ENCODE peak calls at places on chromosomes 13 and 19, in six cellular contexts. One of them, this sample, is unnamed. For H3K4me1, the result is how much of the 10 kb centered on the place peaks cover.

GRCh38 chr19:31491246-31491645 is 142.0 kb upstream of the TSHZ3 start:
- DNase-seq in breast epithelium: no peak
- DNase-seq in GM12878: no peak
- DNase-seq in GM23338: no peak
- DNase-seq in K562: no peak
- DNase-seq in tibial artery: no peak
- DNase-seq in this sample: no peak

GRCh38 chr13:113766035-113766800 is 7.2 kb downstream of the TMEM255B start:
- DNase-seq in breast epithelium: no peak
- DNase-seq in GM12878: no peak
- DNase-seq in GM23338: no peak
- DNase-seq in K562: no peak
- DNase-seq in tibial artery: no peak
- DNase-seq in this sample: no peak

GRCh38 chr19:10603084-10603872 is 16.2 kb upstream of the AP1M2 start:
- DNase-seq in breast epithelium: peak
- DNase-seq in GM12878: peak
- DNase-seq in GM23338: peak
- DNase-seq in K562: peak
- DNase-seq in tibial artery: peak
- DNase-seq in this sample: peak

GRCh38 chr19:29285878-29286277 is 72.9 kb upstream of the UQCRFS1 start:
- DNase-seq in breast epithelium: no peak
- DNase-seq in GM12878: no peak
- DNase-seq in GM23338: peak
- DNase-seq in K562: peak
- DNase-seq in tibial artery: no peak
- DNase-seq in this sample: no peak

GRCh38 chr13:46756977-46757376 is 40.0 kb downstream of the ESD start:
- DNase-seq in breast epithelium: no peak
- DNase-seq in GM12878: no peak
- DNase-seq in GM23338: no peak
- DNase-seq in K562: no peak
- DNase-seq in tibial artery: no peak
- DNase-seq in this sample: no peak

GRCh38 chr13:32682740-32683139 is 96.5 kb downstream of the PDS5B start:
- DNase-seq in breast epithelium: no peak
- DNase-seq in GM12878: no peak
- DNase-seq in GM23338: no peak
- DNase-seq in K562: no peak
- DNase-seq in tibial artery: no peak
- DNase-seq in this sample: no peak

GRCh38 chr13:39527961-39528720 is 74.9 kb downstream of the LHFPL6 start:
- DNase-seq in breast epithelium: no peak
- DNase-seq in GM12878: no peak
- DNase-seq in GM23338: no peak
- DNase-seq in K562: no peak
- DNase-seq in tibial artery: peak
- DNase-seq in this sample: no peak

GRCh38 chr19:52237771-52238400 is 31.5 kb upstream of the ZNF766 start:
- DNase-seq in breast epithelium: no peak
- DNase-seq in GM12878: peak
- DNase-seq in GM23338: peak
- DNase-seq in K562: peak
- DNase-seq in tibial artery: peak
- DNase-seq in this sample: no peak

GRCh38 chr13:99969934-99970760 is 1.4 kb downstream of the ZIC5 start:
- DNase-seq in breast epithelium: no peak
- DNase-seq in GM12878: no peak
- DNase-seq in GM23338: peak
- DNase-seq in K562: peak
- DNase-seq in tibial artery: no peak
- DNase-seq in this sample: no peak

GRCh38 chr19:888615-889385 is 4.2 kb downstream of the MED16 start:
- DNase-seq in breast epithelium: no peak
- DNase-seq in GM12878: no peak
- DNase-seq in GM23338: no peak
- DNase-seq in K562: peak
- DNase-seq in tibial artery: no peak
- DNase-seq in this sample: no peak

GRCh38 chr13:79079351-79079839 is 326.7 kb downstream of the RBM26 start:
- DNase-seq in breast epithelium: no peak
- DNase-seq in GM12878: no peak
- DNase-seq in GM23338: peak
- DNase-seq in K562: no peak
- DNase-seq in tibial artery: no peak
- DNase-seq in this sample: no peak

GRCh38 chr13:39020853-39021462 is 16.9 kb downstream of the PROSER1 start:
- DNase-seq in breast epithelium: no peak
- DNase-seq in GM12878: no peak
- DNase-seq in GM23338: no peak
- DNase-seq in K562: peak
- DNase-seq in tibial artery: no peak
- DNase-seq in this sample: no peak

GRCh38 chr13:96141032-96141431 is 51.1 kb downstream of the HS6ST3 start:
- DNase-seq in breast epithelium: no peak
- DNase-seq in GM12878: no peak
- DNase-seq in GM23338: peak
- DNase-seq in K562: peak
- DNase-seq in tibial artery: no peak
- DNase-seq in this sample: no peak

GRCh38 chr19:9989504-9989903 is 20.8 kb downstream of the COL5A3 start:
- DNase-seq in breast epithelium: no peak
- DNase-seq in GM12878: no peak
- DNase-seq in GM23338: no peak
- DNase-seq in K562: no peak
- DNase-seq in tibial artery: no peak
- DNase-seq in this sample: no peak

GRCh38 chr13:26449063-26449848 is 108.2 kb upstream of the WASF3 start:
- DNase-seq in breast epithelium: no peak
- DNase-seq in GM12878: no peak
- DNase-seq in GM23338: no peak
- DNase-seq in K562: no peak
- DNase-seq in tibial artery: no peak
- DNase-seq in this sample: no peak

GRCh38 chr19:13909430-13909829 is 3.4 kb downstream of the CC2D1A start:
- DNase-seq in breast epithelium: no peak
- DNase-seq in GM12878: no peak
- DNase-seq in GM23338: no peak
- DNase-seq in K562: no peak
- DNase-seq in tibial artery: no peak
- DNase-seq in this sample: no peak

GRCh38 chr19:42540071-42540553 is 11.8 kb upstream of the CEACAM1 start:
- DNase-seq in breast epithelium: peak
- DNase-seq in GM12878: no peak
- DNase-seq in GM23338: peak
- DNase-seq in K562: no peak
- DNase-seq in tibial artery: no peak
- DNase-seq in this sample: peak

GRCh38 chr19:32287811-32288227 is 57.6 kb upstream of the ZNF507 start:
- DNase-seq in breast epithelium: no peak
- DNase-seq in GM12878: no peak
- DNase-seq in GM23338: peak
- DNase-seq in K562: peak
- DNase-seq in tibial artery: peak
- DNase-seq in this sample: peak

GRCh38 chr19:6108721-6109633 is 1.3 kb downstream of the RFX2 start:
- DNase-seq in breast epithelium: peak
- DNase-seq in GM12878: no peak
- DNase-seq in GM23338: peak
- DNase-seq in K562: peak
- DNase-seq in tibial artery: peak
- DNase-seq in this sample: no peak

GRCh38 chr13:99063178-99063577 is 85.3 kb upstream of the DOCK9 start:
- DNase-seq in breast epithelium: no peak
- DNase-seq in GM12878: no peak
- DNase-seq in GM23338: no peak
- DNase-seq in K562: no peak
- DNase-seq in tibial artery: no peak
- DNase-seq in this sample: no peak

GRCh38 chr13:53683608-53684007 is 655.0 kb downstream of the OLFM4 start:
- DNase-seq in breast epithelium: no peak
- DNase-seq in GM12878: no peak
- DNase-seq in GM23338: no peak
- DNase-seq in K562: no peak
- DNase-seq in tibial artery: no peak
- DNase-seq in this sample: no peak

GRCh38 chr13:96958286-96958891 is 35.9 kb downstream of the OXGR1 start:
- DNase-seq in breast epithelium: no peak
- DNase-seq in GM12878: no peak
- DNase-seq in GM23338: peak
- DNase-seq in K562: peak
- DNase-seq in tibial artery: no peak
- DNase-seq in this sample: no peak

GRCh38 chr19:29702958-29703320 is 12.1 kb downstream of the C19orf12 start:
- DNase-seq in breast epithelium: no peak
- DNase-seq in GM12878: no peak
- DNase-seq in GM23338: no peak
- DNase-seq in K562: no peak
- DNase-seq in tibial artery: no peak
- DNase-seq in this sample: no peak

GRCh38 chr19:33344210-33344609 is 29.3 kb upstream of the CEBPG start:
- DNase-seq in breast epithelium: no peak
- DNase-seq in GM12878: no peak
- DNase-seq in GM23338: peak
- DNase-seq in K562: no peak
- DNase-seq in tibial artery: no peak
- DNase-seq in this sample: no peak

DNA sequence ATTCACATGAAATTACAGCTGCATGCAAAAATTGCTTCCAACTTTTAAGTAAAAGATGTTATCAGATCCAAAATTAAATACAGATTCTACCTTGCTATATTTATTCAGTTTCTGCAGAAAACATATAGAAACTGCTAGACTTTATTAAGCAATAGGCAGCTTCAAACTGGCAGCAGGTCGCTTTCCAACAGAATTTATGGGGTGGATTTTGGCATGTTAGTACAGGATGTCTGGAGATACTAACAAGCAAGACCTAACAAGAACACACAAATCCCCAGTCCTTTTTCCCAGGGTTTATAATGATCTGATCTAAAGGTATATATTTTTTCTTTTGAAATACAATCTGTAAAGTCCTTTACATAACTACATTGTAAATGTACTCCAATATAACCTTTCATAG is 27.5 kb downstream of the TBC1D4 start:
- DNase-seq in breast epithelium: no peak
- DNase-seq in GM12878: no peak
- DNase-seq in GM23338: no peak
- DNase-seq in K562: no peak
- DNase-seq in tibial artery: no peak
- DNase-seq in this sample: no peak
- H3K4me1 ChIP-seq in breast epithelium: under half
- H3K4me1 ChIP-seq in GM12878: under half
- H3K4me1 ChIP-seq in GM23338: under half
- H3K4me1 ChIP-seq in K562: under half
- H3K4me1 ChIP-seq in tibial artery: under half
- H3K4me1 ChIP-seq in this sample: under half

GRCh38 chr19:17107546-17108452 is 32.2 kb downstream of the MYO9B start:
- DNase-seq in breast epithelium: peak
- DNase-seq in GM12878: no peak
- DNase-seq in GM23338: no peak
- DNase-seq in K562: no peak
- DNase-seq in tibial artery: peak
- DNase-seq in this sample: peak
- H3K4me3 ChIP-seq in breast epithelium: no peak
- H3K4me3 ChIP-seq in GM12878: no peak
- H3K4me3 ChIP-seq in GM23338: no peak
- H3K4me3 ChIP-seq in K562: no peak
- H3K4me3 ChIP-seq in tibial artery: peak
- H3K4me3 ChIP-seq in this sample: peak

GRCh38 chr13:44660050-44660449 is 83.9 kb upstream of the TSC22D1 start:
- DNase-seq in breast epithelium: no peak
- DNase-seq in GM12878: no peak
- DNase-seq in GM23338: no peak
- DNase-seq in K562: no peak
- DNase-seq in tibial artery: no peak
- DNase-seq in this sample: no peak
- H3K27ac ChIP-seq in breast epithelium: no peak
- H3K27ac ChIP-seq in GM12878: no peak
- H3K27ac ChIP-seq in GM23338: no peak
- H3K27ac ChIP-seq in K562: no peak
- H3K27ac ChIP-seq in tibial artery: no peak
- H3K27ac ChIP-seq in this sample: no peak

DNA sequence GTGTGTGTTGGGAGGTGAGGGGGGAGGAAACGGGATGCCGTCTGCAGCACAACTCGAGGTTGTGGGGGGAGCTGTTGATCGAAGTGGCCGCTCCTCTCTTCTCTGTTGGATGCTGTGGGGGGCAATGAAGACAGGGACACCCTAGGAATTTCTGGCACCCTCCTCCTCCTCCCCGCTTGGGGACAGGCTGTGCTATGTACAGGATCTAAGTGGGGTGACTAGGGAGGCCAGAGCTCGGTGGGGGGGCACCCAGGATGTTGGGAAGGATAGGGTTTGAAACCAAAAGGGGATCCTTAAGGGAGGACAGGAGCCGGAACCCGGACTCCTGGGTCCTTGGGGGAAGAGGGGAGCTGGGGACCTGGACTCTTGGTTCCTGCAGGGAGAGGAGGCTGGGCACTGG is 2.0 kb downstream of the GRIN2D start:
- DNase-seq in breast epithelium: no peak
- DNase-seq in GM12878: no peak
- DNase-seq in GM23338: no peak
- DNase-seq in K562: no peak
- DNase-seq in tibial artery: no peak
- DNase-seq in this sample: no peak
- H3K4me1 ChIP-seq in breast epithelium: under half
- H3K4me1 ChIP-seq in GM12878: under half
- H3K4me1 ChIP-seq in GM23338: under half
- H3K4me1 ChIP-seq in K562: under half
- H3K4me1 ChIP-seq in tibial artery: under half
- H3K4me1 ChIP-seq in this sample: under half

GRCh38 chr19:50293263-50294004 is 35.7 kb downstream of the KCNC3 start:
- DNase-seq in breast epithelium: no peak
- DNase-seq in GM12878: no peak
- DNase-seq in GM23338: no peak
- DNase-seq in K562: no peak
- DNase-seq in tibial artery: no peak
- DNase-seq in this sample: no peak
- H3K4me3 ChIP-seq in breast epithelium: no peak
- H3K4me3 ChIP-seq in GM12878: no peak
- H3K4me3 ChIP-seq in GM23338: no peak
- H3K4me3 ChIP-seq in K562: no peak
- H3K4me3 ChIP-seq in tibial artery: no peak
- H3K4me3 ChIP-seq in this sample: no peak

DNA sequence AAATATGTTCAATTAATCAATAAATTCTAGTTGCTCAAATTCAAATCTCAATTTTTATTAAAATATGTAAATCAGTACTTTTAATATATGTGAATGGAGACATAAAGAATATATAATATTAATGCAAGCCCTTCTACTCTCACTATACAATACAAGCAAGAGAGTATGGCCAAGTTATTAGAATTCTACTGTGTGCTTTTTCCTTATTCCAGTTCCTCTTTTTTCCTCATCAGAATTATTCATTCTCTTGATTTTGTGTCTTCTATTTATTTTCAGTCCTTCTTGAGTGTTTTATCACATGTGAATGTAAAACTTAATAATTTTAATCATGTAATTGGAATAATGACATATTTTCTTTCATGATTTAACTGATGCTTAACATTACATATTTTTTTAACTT is 276.8 kb downstream of the PCDH20 start:
- DNase-seq in breast epithelium: no peak
- DNase-seq in GM12878: no peak
- DNase-seq in GM23338: no peak
- DNase-seq in K562: no peak
- DNase-seq in tibial artery: no peak
- DNase-seq in this sample: no peak
- H3K27ac ChIP-seq in breast epithelium: no peak
- H3K27ac ChIP-seq in GM12878: no peak
- H3K27ac ChIP-seq in GM23338: no peak
- H3K27ac ChIP-seq in K562: no peak
- H3K27ac ChIP-seq in tibial artery: no peak
- H3K27ac ChIP-seq in this sample: no peak

This sample was measured in ascending aorta.